ENCODE peak calls at places on chromosome 18, in eight cellular contexts. One of them, this sample, is unnamed.

GRCh38 chr18:79518683-79519128 is 123.0 kb downstream of the NFATC1 start:
- DNase-seq in astrocyte of the cerebellum: no peak
- DNase-seq in PC-3: no peak
- DNase-seq in fibroblast of mammary gland: no peak
- DNase-seq in cardiac fibroblast: no peak
- DNase-seq in astrocyte of the spinal cord: no peak
- DNase-seq in stomach: no peak
- DNase-seq in choroid plexus epithelial cell: no peak
- DNase-seq in this sample: no peak

GRCh38 chr18:10530852-10531251 is 5.0 kb downstream of the NAPG start:
- DNase-seq in astrocyte of the cerebellum: no peak
- DNase-seq in PC-3: peak; percentile 82
- DNase-seq in fibroblast of mammary gland: peak; percentile 26
- DNase-seq in cardiac fibroblast: no peak
- DNase-seq in astrocyte of the spinal cord: peak; percentile 7
- DNase-seq in stomach: no peak
- DNase-seq in choroid plexus epithelial cell: peak; percentile 63
- DNase-seq in this sample: peak; percentile 86

GRCh38 chr18:362914-363295 is 95.1 kb upstream of the THOC1 start:
- DNase-seq in astrocyte of the cerebellum: peak; percentile 77
- DNase-seq in PC-3: no peak
- DNase-seq in fibroblast of mammary gland: no peak
- DNase-seq in cardiac fibroblast: peak; percentile 26
- DNase-seq in astrocyte of the spinal cord: no peak
- DNase-seq in stomach: no peak
- DNase-seq in choroid plexus epithelial cell: peak; percentile 41
- DNase-seq in this sample: no peak

GRCh38 chr18:23106575-23106974 is 28.7 kb upstream of the CABLES1 start:
- DNase-seq in astrocyte of the cerebellum: peak; percentile 83
- DNase-seq in PC-3: peak; percentile 98
- DNase-seq in fibroblast of mammary gland: peak; percentile 97
- DNase-seq in cardiac fibroblast: peak; percentile 67
- DNase-seq in astrocyte of the spinal cord: peak; percentile 97
- DNase-seq in stomach: no peak
- DNase-seq in choroid plexus epithelial cell: peak; percentile 87
- DNase-seq in this sample: peak; percentile 65

GRCh38 chr18:35171315-35171987 is 69.4 kb upstream of the ZNF397 start:
- DNase-seq in astrocyte of the cerebellum: no peak
- DNase-seq in PC-3: no peak
- DNase-seq in fibroblast of mammary gland: peak; percentile 10
- DNase-seq in cardiac fibroblast: no peak
- DNase-seq in astrocyte of the spinal cord: peak; percentile 27
- DNase-seq in stomach: no peak
- DNase-seq in choroid plexus epithelial cell: peak; percentile 58
- DNase-seq in this sample: peak; percentile 4

GRCh38 chr18:31041346-31042067 is 1.0 kb downstream of the DSC3 start:
- DNase-seq in astrocyte of the cerebellum: no peak
- DNase-seq in PC-3: peak; percentile 47
- DNase-seq in fibroblast of mammary gland: no peak
- DNase-seq in cardiac fibroblast: peak; percentile 23
- DNase-seq in astrocyte of the spinal cord: peak; percentile 31
- DNase-seq in stomach: no peak
- DNase-seq in choroid plexus epithelial cell: no peak
- DNase-seq in this sample: peak; percentile 51

GRCh38 chr18:56374005-56374655 is 264.3 kb downstream of the TXNL1 start:
- DNase-seq in astrocyte of the cerebellum: no peak
- DNase-seq in PC-3: peak; percentile 60
- DNase-seq in fibroblast of mammary gland: no peak
- DNase-seq in cardiac fibroblast: no peak
- DNase-seq in astrocyte of the spinal cord: peak; percentile 33
- DNase-seq in stomach: no peak
- DNase-seq in choroid plexus epithelial cell: peak; percentile 11
- DNase-seq in this sample: peak; percentile 36

GRCh38 chr18:44954256-44954655 is 273.6 kb downstream of the SETBP1 start:
- DNase-seq in astrocyte of the cerebellum: no peak
- DNase-seq in PC-3: no peak
- DNase-seq in fibroblast of mammary gland: no peak
- DNase-seq in cardiac fibroblast: no peak
- DNase-seq in astrocyte of the spinal cord: no peak
- DNase-seq in stomach: no peak
- DNase-seq in choroid plexus epithelial cell: no peak
- DNase-seq in this sample: no peak

GRCh38 chr18:28175930-28176673 is 828 bp downstream of the CDH2 start:
- DNase-seq in astrocyte of the cerebellum: no peak
- DNase-seq in PC-3: peak; percentile 43
- DNase-seq in fibroblast of mammary gland: peak; percentile 24
- DNase-seq in cardiac fibroblast: peak; percentile 40
- DNase-seq in astrocyte of the spinal cord: peak; percentile 48
- DNase-seq in stomach: no peak
- DNase-seq in choroid plexus epithelial cell: peak; percentile 33
- DNase-seq in this sample: peak; percentile 30

GRCh38 chr18:36692909-36693308 is 135.9 kb downstream of the TPGS2 start:
- DNase-seq in astrocyte of the cerebellum: no peak
- DNase-seq in PC-3: no peak
- DNase-seq in fibroblast of mammary gland: peak; percentile 73
- DNase-seq in cardiac fibroblast: no peak
- DNase-seq in astrocyte of the spinal cord: no peak
- DNase-seq in stomach: no peak
- DNase-seq in choroid plexus epithelial cell: no peak
- DNase-seq in this sample: no peak

GRCh38 chr18:59469463-59470180 is 110.6 kb upstream of the LMAN1 start:
- DNase-seq in astrocyte of the cerebellum: no peak
- DNase-seq in PC-3: no peak
- DNase-seq in fibroblast of mammary gland: no peak
- DNase-seq in cardiac fibroblast: no peak
- DNase-seq in astrocyte of the spinal cord: no peak
- DNase-seq in stomach: no peak
- DNase-seq in choroid plexus epithelial cell: no peak
- DNase-seq in this sample: peak; percentile 66

GRCh38 chr18:55982992-55983391 is 395.0 kb upstream of the TCF4 start:
- DNase-seq in astrocyte of the cerebellum: no peak
- DNase-seq in PC-3: peak; percentile 12
- DNase-seq in fibroblast of mammary gland: no peak
- DNase-seq in cardiac fibroblast: no peak
- DNase-seq in astrocyte of the spinal cord: no peak
- DNase-seq in stomach: no peak
- DNase-seq in choroid plexus epithelial cell: no peak
- DNase-seq in this sample: peak; percentile 5

GRCh38 chr18:48983793-48984437 is 33.1 kb upstream of the SMAD7 start:
- DNase-seq in astrocyte of the cerebellum: no peak
- DNase-seq in PC-3: no peak
- DNase-seq in fibroblast of mammary gland: no peak
- DNase-seq in cardiac fibroblast: no peak
- DNase-seq in astrocyte of the spinal cord: no peak
- DNase-seq in stomach: peak; percentile 58
- DNase-seq in choroid plexus epithelial cell: peak; percentile 38
- DNase-seq in this sample: peak; percentile 49

GRCh38 chr18:35707247-35707646 is 125.7 kb downstream of the GALNT1 start:
- DNase-seq in astrocyte of the cerebellum: no peak
- DNase-seq in PC-3: no peak
- DNase-seq in fibroblast of mammary gland: no peak
- DNase-seq in cardiac fibroblast: no peak
- DNase-seq in astrocyte of the spinal cord: no peak
- DNase-seq in stomach: no peak
- DNase-seq in choroid plexus epithelial cell: no peak
- DNase-seq in this sample: no peak

GRCh38 chr18:34659579-34660517 is 50.2 kb upstream of the DTNA start:
- DNase-seq in astrocyte of the cerebellum: peak; percentile 95
- DNase-seq in PC-3: peak; percentile 79
- DNase-seq in fibroblast of mammary gland: peak; percentile 96
- DNase-seq in cardiac fibroblast: peak; percentile 98
- DNase-seq in astrocyte of the spinal cord: peak; percentile 97
- DNase-seq in stomach: peak; percentile 77
- DNase-seq in choroid plexus epithelial cell: peak; percentile 99
- DNase-seq in this sample: peak; percentile 93

GRCh38 chr18:41972067-41973000 is 17.3 kb downstream of the PIK3C3 start:
- DNase-seq in astrocyte of the cerebellum: peak; percentile 33
- DNase-seq in PC-3: no peak
- DNase-seq in fibroblast of mammary gland: no peak
- DNase-seq in cardiac fibroblast: peak; percentile 8
- DNase-seq in astrocyte of the spinal cord: peak; percentile 35
- DNase-seq in stomach: no peak
- DNase-seq in choroid plexus epithelial cell: no peak
- DNase-seq in this sample: no peak

GRCh38 chr18:26864658-26865057 is 849 bp downstream of the AQP4 start:
- DNase-seq in astrocyte of the cerebellum: no peak
- DNase-seq in PC-3: no peak
- DNase-seq in fibroblast of mammary gland: no peak
- DNase-seq in cardiac fibroblast: no peak
- DNase-seq in astrocyte of the spinal cord: no peak
- DNase-seq in stomach: no peak
- DNase-seq in choroid plexus epithelial cell: no peak
- DNase-seq in this sample: no peak
- H3K4me3 ChIP-seq in astrocyte of the cerebellum: no peak overlapping the region
- H3K4me3 ChIP-seq in PC-3: no peak overlapping the region
- H3K4me3 ChIP-seq in fibroblast of mammary gland: no peak overlapping the region
- H3K4me3 ChIP-seq in cardiac fibroblast: no peak overlapping the region
- H3K4me3 ChIP-seq in astrocyte of the spinal cord: no peak overlapping the region
- H3K4me3 ChIP-seq in stomach: peak overlapping the region; percentile 38
- H3K4me3 ChIP-seq in choroid plexus epithelial cell: no peak overlapping the region
- H3K4me3 ChIP-seq in this sample: no peak overlapping the region

GRCh38 chr18:53153800-53154199 is 813.8 kb downstream of the DCC start:
- DNase-seq in astrocyte of the cerebellum: no peak
- DNase-seq in PC-3: no peak
- DNase-seq in fibroblast of mammary gland: no peak
- DNase-seq in cardiac fibroblast: no peak
- DNase-seq in astrocyte of the spinal cord: no peak
- DNase-seq in stomach: no peak
- DNase-seq in choroid plexus epithelial cell: no peak
- DNase-seq in this sample: no peak

GRCh38 chr18:53153281-53153680 is 813.3 kb downstream of the DCC start:
- DNase-seq in astrocyte of the cerebellum: no peak
- DNase-seq in PC-3: peak; percentile 6
- DNase-seq in fibroblast of mammary gland: peak; percentile 1
- DNase-seq in cardiac fibroblast: peak; percentile 1
- DNase-seq in astrocyte of the spinal cord: no peak
- DNase-seq in stomach: no peak
- DNase-seq in choroid plexus epithelial cell: no peak
- DNase-seq in this sample: no peak

GRCh38 chr18:53147472-53147871 is 807.5 kb downstream of the DCC start:
- DNase-seq in astrocyte of the cerebellum: no peak
- DNase-seq in PC-3: no peak
- DNase-seq in fibroblast of mammary gland: no peak
- DNase-seq in cardiac fibroblast: no peak
- DNase-seq in astrocyte of the spinal cord: no peak
- DNase-seq in stomach: no peak
- DNase-seq in choroid plexus epithelial cell: no peak
- DNase-seq in this sample: no peak

GRCh38 chr18:53152478-53152877 is 812.5 kb downstream of the DCC start:
- DNase-seq in astrocyte of the cerebellum: no peak
- DNase-seq in PC-3: no peak
- DNase-seq in fibroblast of mammary gland: no peak
- DNase-seq in cardiac fibroblast: no peak
- DNase-seq in astrocyte of the spinal cord: no peak
- DNase-seq in stomach: no peak
- DNase-seq in choroid plexus epithelial cell: no peak
- DNase-seq in this sample: no peak

DNA sequence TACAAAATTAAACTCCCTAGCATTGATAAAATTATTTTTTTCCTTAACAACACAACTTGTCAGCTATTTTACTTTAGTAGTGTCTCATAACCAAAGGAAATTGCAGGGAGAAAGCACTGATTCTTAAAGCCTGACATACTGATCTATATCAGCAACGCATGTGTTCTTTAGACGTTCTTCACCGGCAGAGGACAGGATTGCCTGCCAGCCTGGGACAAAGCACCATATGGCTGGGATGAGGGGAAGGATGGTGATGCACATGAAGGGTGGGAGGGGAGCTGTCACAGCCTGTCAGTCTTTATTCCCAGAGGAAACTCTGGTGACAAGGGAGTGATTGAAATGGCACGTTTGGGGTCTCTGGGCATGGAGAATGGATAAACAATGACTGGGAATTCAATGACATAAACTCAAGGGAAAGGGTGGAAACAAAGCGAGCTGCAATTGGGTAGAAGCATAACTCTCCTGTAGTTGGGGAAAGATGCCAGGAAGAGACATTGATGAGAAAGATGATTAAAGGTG is 808.1 kb downstream of the DCC start:
- DNase-seq in astrocyte of the cerebellum: no peak
- DNase-seq in PC-3: no peak
- DNase-seq in fibroblast of mammary gland: no peak
- DNase-seq in cardiac fibroblast: no peak
- DNase-seq in astrocyte of the spinal cord: no peak
- DNase-seq in stomach: no peak
- DNase-seq in choroid plexus epithelial cell: no peak
- DNase-seq in this sample: no peak
- TF ChIP-seq CTCF in astrocyte of the cerebellum: no peak
- TF ChIP-seq CTCF in PC-3: no peak
- TF ChIP-seq CTCF in fibroblast of mammary gland: no peak
- TF ChIP-seq CTCF in cardiac fibroblast: no peak
- TF ChIP-seq CTCF in astrocyte of the spinal cord: no peak
- TF ChIP-seq CTCF in stomach: no peak
- TF ChIP-seq CTCF in choroid plexus epithelial cell: no peak
- TF ChIP-seq CTCF in this sample: no peak

DNA sequence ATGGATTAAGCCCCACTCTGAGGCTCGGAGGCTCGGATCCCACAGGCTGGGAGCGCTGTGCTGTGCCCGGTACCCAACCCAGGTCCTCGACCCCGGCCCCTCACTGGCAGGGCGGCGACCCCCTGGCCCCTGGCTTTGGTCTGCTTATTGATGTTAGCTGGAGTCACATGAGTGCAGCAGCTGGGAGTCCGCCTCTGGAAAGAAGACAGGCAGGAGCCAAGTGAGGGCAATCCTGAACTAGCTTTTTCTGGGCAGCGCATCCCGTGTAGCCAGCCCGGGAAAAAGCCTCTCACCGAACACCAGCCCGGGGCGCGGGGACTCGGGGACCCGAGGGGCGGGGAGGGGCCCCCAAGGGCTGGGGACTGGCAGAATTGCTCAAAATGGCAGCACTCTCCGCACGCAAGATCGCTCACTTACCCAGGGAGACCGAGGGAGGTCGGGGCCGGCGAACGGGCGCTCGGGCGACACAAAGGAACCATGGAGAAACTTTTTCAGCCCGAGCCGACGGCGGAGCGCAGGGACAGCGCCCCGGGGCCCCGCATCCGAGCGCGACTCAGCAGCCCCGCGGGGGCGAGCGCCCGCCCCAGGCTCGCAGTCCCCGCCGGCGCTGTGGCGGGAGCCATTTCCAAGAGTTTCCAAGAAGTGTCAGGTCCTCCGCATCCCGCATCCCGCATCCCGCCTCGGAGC is 566 bp downstream of the TMEM200C start:
- DNase-seq in astrocyte of the cerebellum: no peak
- DNase-seq in PC-3: no peak
- DNase-seq in fibroblast of mammary gland: no peak
- DNase-seq in cardiac fibroblast: no peak
- DNase-seq in astrocyte of the spinal cord: no peak
- DNase-seq in stomach: no peak
- DNase-seq in choroid plexus epithelial cell: no peak
- DNase-seq in this sample: no peak
- H3K4me3 ChIP-seq in astrocyte of the cerebellum: peak overlapping the region; percentile 70
- H3K4me3 ChIP-seq in PC-3: peak overlapping the region; percentile 67
- H3K4me3 ChIP-seq in fibroblast of mammary gland: no peak overlapping the region
- H3K4me3 ChIP-seq in cardiac fibroblast: peak overlapping the region; percentile 23
- H3K4me3 ChIP-seq in astrocyte of the spinal cord: peak overlapping the region; percentile 65
- H3K4me3 ChIP-seq in stomach: peak overlapping the region; percentile 47
- H3K4me3 ChIP-seq in choroid plexus epithelial cell: peak overlapping the region; percentile 24
- H3K4me3 ChIP-seq in this sample: no peak overlapping the region

DNA sequence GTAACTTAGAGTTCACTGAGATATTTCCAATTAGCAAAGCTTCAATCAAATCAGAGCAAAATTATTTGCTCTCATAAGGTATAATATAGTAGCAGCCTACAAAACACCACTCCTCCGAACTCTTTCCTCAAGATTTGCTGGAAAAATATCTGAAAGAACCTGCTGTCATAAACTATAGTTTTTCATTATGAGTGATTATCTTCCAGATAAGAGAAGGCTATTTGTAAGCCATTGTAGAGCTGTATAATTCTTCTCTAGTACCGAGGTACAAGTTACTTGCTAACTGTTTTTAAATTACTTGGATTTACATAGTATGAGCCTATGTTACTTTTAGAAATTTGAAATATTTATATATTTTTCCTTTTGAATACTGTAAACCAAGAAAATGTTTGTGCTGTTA is 2.1 kb downstream of the NDC80 start:
- DNase-seq in astrocyte of the cerebellum: no peak
- DNase-seq in PC-3: no peak
- DNase-seq in fibroblast of mammary gland: no peak
- DNase-seq in cardiac fibroblast: no peak
- DNase-seq in astrocyte of the spinal cord: no peak
- DNase-seq in stomach: no peak
- DNase-seq in choroid plexus epithelial cell: peak; percentile 10
- DNase-seq in this sample: no peak
- TF ChIP-seq CTCF in astrocyte of the cerebellum: no peak
- TF ChIP-seq CTCF in PC-3: no peak
- TF ChIP-seq CTCF in fibroblast of mammary gland: no peak
- TF ChIP-seq CTCF in cardiac fibroblast: no peak
- TF ChIP-seq CTCF in astrocyte of the spinal cord: no peak
- TF ChIP-seq CTCF in stomach: no peak
- TF ChIP-seq CTCF in choroid plexus epithelial cell: no peak
- TF ChIP-seq CTCF in this sample: no peak